ENCODE peak calls at places on chromosomes 12 and 14, in ten cellular contexts. L is stimulated activated CD8-positive, alpha-beta memory T cell treated with anti-CD3 and anti-CD28 coated beads, Interleukin-4, amount 100 ng/mL, for 4 hours; Z is A549; D is body of pancreas; F is C1 segment of cervical spinal cord; C is NCI-H2029; P is pancreas; N is GM06990; U is GM20000; G is substantia nigra. R is an unnamed sample.

GRCh38 chr14:100526632-100527031 is 60.6 kb downstream of the BEGAIN start:
- DNase-seq in L (no peak), Z (no peak), D (no peak), F (no peak), C (no peak), P (peak; percentile 19), N (no peak), U (peak; percentile 16), G (no peak), R (no peak)

GRCh38 chr14:85533821-85534271 is 3.9 kb downstream of the FLRT2 start:
- DNase-seq in L (no peak), Z (peak; percentile 9), D (peak; percentile 38), F (no peak), C (no peak), P (peak; percentile 67), N (no peak), U (peak; percentile 28), G (no peak), R (peak; percentile 76)

GRCh38 chr12:39070775-39071174 is 165.4 kb upstream of the CPNE8 start:
- DNase-seq in L (no peak), Z (no peak), D (no peak), F (no peak), C (no peak), P (no peak), N (no peak), U (no peak), G (no peak), R (no peak)

GRCh38 chr12:93795352-93795751 is 118.2 kb downstream of the CRADD start:
- DNase-seq in L (no peak), Z (no peak), D (no peak), F (no peak), C (no peak), P (no peak), N (no peak), U (no peak), G (no peak), R (no peak)

GRCh38 chr12:49784756-49785409 is 43.3 kb downstream of the NCKAP5L start:
- DNase-seq in L (no peak), Z (no peak), D (no peak), F (no peak), C (no peak), P (no peak), N (no peak), U (no peak), G (no peak), R (no peak)

GRCh38 chr12:101581190-101581589 is 13.6 kb upstream of the MYBPC1 start:
- DNase-seq in L (no peak), Z (no peak), D (no peak), F (no peak), C (no peak), P (no peak), N (no peak), U (no peak), G (no peak), R (no peak)

GRCh38 chr12:88922816-88923215 is 342.5 kb upstream of the KITLG start:
- DNase-seq in L (no peak), Z (no peak), D (no peak), F (no peak), C (no peak), P (no peak), N (no peak), U (no peak), G (no peak), R (no peak)

GRCh38 chr12:80352476-80352875 is 91.6 kb upstream of the PTPRQ start:
- DNase-seq in L (no peak), Z (no peak), D (no peak), F (no peak), C (no peak), P (no peak), N (no peak), U (no peak), G (no peak), R (no peak)

GRCh38 chr12:92538970-92539749 is 163.6 kb upstream of the PLEKHG7 start:
- DNase-seq in L (no peak), Z (no peak), D (peak; percentile 59), F (no peak), C (no peak), P (no peak), N (peak; percentile 72), U (peak; percentile 53), G (no peak), R (no peak)

GRCh38 chr12:104910196-104910840 is 47.8 kb downstream of the SLC41A2 start:
- DNase-seq in L (no peak), Z (no peak), D (no peak), F (no peak), C (no peak), P (no peak), N (no peak), U (no peak), G (no peak), R (no peak)

GRCh38 chr12:71461787-71462328 is 22.3 kb downstream of the LGR5 start:
- DNase-seq in L (no peak), Z (no peak), D (no peak), F (no peak), C (no peak), P (no peak), N (no peak), U (no peak), G (no peak), R (no peak)

R was measured in posterior cingulate gyrus.